ENCODE peak calls at places on chromosomes 5 and 9, in ten cellular contexts. G is pancreas; L is astrocyte; N is keratinocyte; D is cardiac muscle cell; K is left lung; X is body of pancreas; H is PC-3; R is CD8-positive, alpha-beta T cell; M is ovary. P is an unnamed sample.
A peak's percentile ranks its signal among the peaks of the same experiment; 100 is the strongest.

GRCh38 chr5:176955895-176956294 is 50.7 kb downstream of the UIMC1 start:
- DNase-seq in G (no peak), L (peak; percentile 64), N (no peak), D (peak; percentile 32), K (no peak), X (no peak), H (peak; percentile 43), R (no peak), M (no peak), P (no peak)

GRCh38 chr5:111227805-111228204 is 3.6 kb downstream of the CAMK4 start:
- DNase-seq in G (no peak), L (peak; percentile 84), N (no peak), D (peak; percentile 83), K (no peak), X (no peak), H (peak; percentile 45), R (no peak), M (no peak), P (no peak)

GRCh38 chr5:83844320-83845068 is 123.8 kb upstream of the HAPLN1 start:
- DNase-seq in G (no peak), L (peak; percentile 95), N (no peak), D (peak; percentile 98), K (peak; percentile 39), X (no peak), H (no peak), R (no peak), M (no peak), P (no peak)

GRCh38 chr9:35845824-35846771 is 17.1 kb downstream of the TMEM8B start:
- DNase-seq in G (no peak), L (no peak), N (no peak), D (no peak), K (no peak), X (no peak), H (no peak), R (no peak), M (peak; percentile 46), P (no peak)

GRCh38 chr5:102289251-102289899 is 6.7 kb downstream of the SLCO4C1 start:
- DNase-seq in G (no peak), L (no peak), N (no peak), D (no peak), K (no peak), X (no peak), H (peak; percentile 16), R (no peak), M (no peak), P (no peak)

GRCh38 chr5:12272389-12272788 is 368.1 kb upstream of the CTNND2 start:
- DNase-seq in G (no peak), L (no peak), N (no peak), D (no peak), K (no peak), X (no peak), H (peak; percentile 64), R (no peak), M (no peak), P (no peak)

GRCh38 chr9:32414856-32415255 is 30.4 kb downstream of the ACO1 start:
- DNase-seq in G (no peak), L (no peak), N (no peak), D (no peak), K (no peak), X (no peak), H (no peak), R (no peak), M (no peak), P (no peak)

GRCh38 chr5:50302815-50303490 is 138.1 kb downstream of the EMB start:
- DNase-seq in G (no peak), L (peak; percentile 51), N (peak; percentile 40), D (no peak), K (no peak), X (no peak), H (peak; percentile 91), R (no peak), M (no peak), P (no peak)

GRCh38 chr9:89518466-89519392 is 20.8 kb upstream of the SEMA4D start:
- DNase-seq in G (no peak), L (no peak), N (no peak), D (no peak), K (no peak), X (no peak), H (no peak), R (no peak), M (no peak), P (no peak)

GRCh38 chr9:88075966-88076285 is 62.3 kb downstream of the SPATA31C2 start:
- DNase-seq in G (no peak), L (no peak), N (no peak), D (no peak), K (no peak), X (no peak), H (no peak), R (no peak), M (no peak), P (no peak)
- H3K4me3 ChIP-seq in G (peak overlapping the region; percentile 59), L (peak overlapping the region; percentile 64), N (peak overlapping the region; percentile 47), D (peak overlapping the region; percentile 33), K (peak overlapping the region; percentile 47), X (peak overlapping the region; percentile 35), H (peak overlapping the region; percentile 73), R (no peak overlapping the region), M (peak overlapping the region; percentile 50), P (peak overlapping the region; percentile 63)

DNA sequence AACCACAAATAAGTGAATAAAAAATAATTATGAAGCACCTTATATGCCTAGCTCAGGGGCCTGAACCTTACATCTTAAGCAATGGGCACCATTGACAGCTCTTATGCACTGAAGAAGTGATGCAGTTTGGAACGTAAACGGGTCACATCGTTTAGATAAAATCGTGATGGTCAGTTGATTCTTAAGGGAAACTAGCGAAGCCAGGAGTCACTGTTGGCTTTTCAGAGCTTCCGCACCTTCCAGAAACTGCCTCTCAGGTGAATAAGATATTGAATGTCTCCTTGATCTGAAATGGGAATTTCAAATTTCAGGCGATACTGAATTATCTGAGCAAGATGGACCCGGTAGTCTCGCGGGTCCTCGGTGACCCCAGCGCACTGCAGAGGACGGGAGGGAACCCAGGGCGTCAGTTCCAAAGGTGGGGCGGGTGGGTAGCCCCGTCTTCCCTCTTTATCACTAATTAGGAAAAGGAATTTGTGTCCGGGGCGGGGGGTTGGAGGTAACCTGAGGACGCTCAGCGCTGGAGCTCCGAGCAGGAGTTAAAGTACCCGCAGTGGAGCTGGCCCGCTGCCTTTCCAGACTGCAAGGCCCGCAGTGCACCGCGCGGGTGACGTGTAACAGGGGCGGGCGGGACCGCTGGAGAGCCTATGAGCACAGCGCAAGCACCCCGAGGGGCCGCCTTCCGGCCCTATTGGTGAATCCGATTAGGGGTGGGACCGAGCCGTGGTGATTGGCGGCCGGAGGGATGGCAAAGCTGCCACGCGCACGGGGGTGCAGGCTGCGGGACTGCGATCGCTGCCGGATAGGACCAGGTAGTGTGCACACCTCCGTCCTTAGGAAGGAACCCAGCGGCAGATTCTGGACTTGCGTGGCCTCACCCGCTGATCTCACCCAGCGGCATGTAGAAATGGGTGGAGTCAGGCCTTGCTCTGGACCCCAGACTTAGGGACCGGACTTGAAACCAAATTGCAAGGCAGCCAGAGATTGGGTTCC is 19.7 kb upstream of the GARNL3 start:
- DNase-seq in G (peak; percentile 98), L (peak; percentile 89), N (peak; percentile 36), D (peak; percentile 96), K (peak; percentile 98), X (peak; percentile 98), H (peak; percentile 95), R (peak; percentile 91), M (peak; percentile 95), P (peak; percentile 62)
- TF ChIP-seq CTCF in G (no peak), L (no peak), N (no peak), D (no peak), K (no peak), X (no peak), H (no peak), R (no peak), M (no peak), P (no peak)

DNA sequence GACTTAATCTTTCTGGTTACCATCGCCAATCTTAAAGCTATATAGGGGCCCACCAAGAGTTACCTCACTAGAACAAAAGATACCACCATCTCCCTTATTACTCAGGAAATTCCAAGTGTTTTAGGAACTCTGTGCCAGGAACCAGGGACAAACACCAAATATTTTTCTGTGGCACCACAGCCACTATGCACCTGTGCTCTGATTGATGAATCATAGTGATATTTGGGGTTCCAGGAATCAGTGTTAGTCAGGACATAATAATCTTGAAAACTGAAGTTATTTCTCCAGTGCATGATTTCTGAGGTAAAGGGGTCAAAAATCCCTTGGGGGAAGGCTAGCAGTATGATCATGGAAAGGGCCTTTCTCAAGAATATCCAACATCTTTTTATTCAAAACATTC is 10.2 kb upstream of the TMED7 start:
- DNase-seq in G (no peak), L (no peak), N (no peak), D (no peak), K (no peak), X (no peak), H (no peak), R (no peak), M (no peak), P (no peak)
- H3K27me3 ChIP-seq in G (no peaks in the 10 kb centered on the region), L (peaks cover 7% of the 10 kb centered on the region), N (no peaks in the 10 kb centered on the region), D (no peaks in the 10 kb centered on the region), K (no peaks in the 10 kb centered on the region), X (no peaks in the 10 kb centered on the region), H (no peaks in the 10 kb centered on the region), R (no peaks in the 10 kb centered on the region), M (no peaks in the 10 kb centered on the region), P (no peaks in the 10 kb centered on the region)

GRCh38 chr5:10595678-10596309 is 31.9 kb downstream of the ANKRD33B start:
- DNase-seq in G (peak; percentile 33), L (peak; percentile 86), N (peak; percentile 48), D (peak; percentile 86), K (no peak), X (peak; percentile 28), H (peak; percentile 99), R (no peak), M (no peak), P (peak; percentile 76)
- H3K4me3 ChIP-seq in G (no peak overlapping the region), L (peak overlapping the region; percentile 11), N (no peak overlapping the region), D (no peak overlapping the region), K (no peak overlapping the region), X (no peak overlapping the region), H (peak overlapping the region; percentile 7), R (no peak overlapping the region), M (no peak overlapping the region), P (peak overlapping the region; percentile 16)

P was measured in BJ.